ENCODE peak calls at places on chromosomes 6 and 20, in five cellular contexts. N is RWPE1, C is upper lobe of right lung, K is coronary artery, I is prostate gland. A is an unnamed sample.

GRCh38 chr6:20202070-20202658 is 10.1 kb downstream of the MBOAT1 start:
- DNase-seq in N (peak), C (no peak), K (no peak), I (no peak), A (no peak)

GRCh38 chr6:139853302-139853992 is 479.0 kb upstream of the CITED2 start:
- DNase-seq in N (no peak), C (no peak), K (no peak), I (no peak), A (no peak)

GRCh38 chr20:47231382-47232042 is 125.0 kb downstream of the ZMYND8 start:
- DNase-seq in N (no peak), C (no peak), K (no peak), I (no peak), A (no peak)

GRCh38 chr6:46638650-46639049 is 14.0 kb downstream of the CYP39A1 start:
- DNase-seq in N (peak), C (no peak), K (no peak), I (no peak), A (no peak)

GRCh38 chr20:33434434-33434833 is 9.1 kb downstream of the SNTA1 start:
- DNase-seq in N (no peak), C (no peak), K (no peak), I (no peak), A (no peak)

GRCh38 chr6:155985660-155986138 is 530.1 kb upstream of the NOX3 start:
- DNase-seq in N (no peak), C (no peak), K (no peak), I (peak), A (no peak)

GRCh38 chr20:49272654-49273053 is 5.2 kb downstream of the ZNFX1 start:
- DNase-seq in N (no peak), C (no peak), K (no peak), I (no peak), A (no peak)

GRCh38 chr6:121356575-121356974 is 22.3 kb upstream of the TBC1D32 start:
- DNase-seq in N (no peak), C (no peak), K (no peak), I (no peak), A (no peak)

GRCh38 chr6:19086480-19086879 is 699.3 kb downstream of the RNF144B start:
- DNase-seq in N (no peak), C (no peak), K (no peak), I (no peak), A (no peak)

GRCh38 chr6:113010181-113010580 is 663.1 kb downstream of the RFPL4B start:
- DNase-seq in N (no peak), C (no peak), K (no peak), I (no peak), A (no peak)

GRCh38 chr20:59955131-59955796 is 3.0 kb upstream of the CDH26 start:
- DNase-seq in N (peak), C (no peak), K (no peak), I (peak), A (no peak)

DNA sequence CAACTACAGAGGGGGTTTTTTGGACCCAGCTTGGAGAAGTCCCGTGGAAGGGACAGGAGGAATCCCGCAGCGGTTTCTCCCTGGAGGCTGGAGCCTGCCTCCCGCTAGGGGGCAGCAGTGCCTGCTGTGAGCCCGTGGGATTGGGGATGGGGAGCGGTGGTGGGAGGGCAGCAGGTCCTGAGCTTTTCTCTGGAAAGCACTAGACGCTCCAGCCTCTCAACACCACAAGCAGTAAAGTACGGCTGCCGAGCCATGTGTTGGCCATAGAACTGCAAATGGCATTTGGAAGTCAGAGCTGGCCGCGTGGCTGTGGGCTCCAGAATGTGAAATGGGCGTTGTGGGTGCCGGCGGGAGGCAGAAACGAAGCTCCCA is 47.8 kb downstream of the GMPR start:
- DNase-seq in N (no peak), C (no peak), K (no peak), I (no peak), A (peak)
- TF ChIP-seq CTCF in N (peak), C (peak), K (no peak), I (peak), A (peak)

DNA sequence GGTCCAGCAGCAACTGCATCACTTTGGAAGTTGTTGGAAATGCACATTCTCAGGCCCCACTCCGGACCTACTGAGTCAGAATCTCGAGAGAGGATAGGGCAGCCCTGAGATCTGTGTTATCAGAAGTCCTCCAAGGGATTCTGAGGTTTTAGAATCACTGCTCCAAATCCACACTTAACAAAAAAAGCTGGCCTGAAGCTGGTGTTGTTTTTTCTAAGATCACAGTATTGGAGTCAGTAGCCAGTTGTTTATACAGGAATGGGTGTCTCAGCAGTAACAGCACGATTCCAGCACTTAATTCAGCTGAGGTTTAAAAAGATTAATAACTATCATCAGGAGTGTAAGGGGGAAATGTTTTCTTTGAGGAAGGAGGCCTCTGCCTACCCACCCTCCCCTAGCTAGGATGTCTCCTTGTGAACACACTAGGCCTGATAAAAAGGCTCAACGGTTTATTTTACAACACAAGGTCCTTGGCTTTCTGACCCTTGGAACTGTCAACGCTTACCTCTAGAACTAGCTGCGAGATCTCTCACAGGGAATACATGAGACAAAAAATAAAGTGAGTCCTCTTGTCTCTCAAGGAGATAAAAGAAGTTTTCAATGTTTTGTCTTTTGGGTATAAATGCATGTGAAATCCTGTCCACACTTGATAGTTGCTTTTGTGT is 505.4 kb downstream of the CD83 start:
- DNase-seq in N (no peak), C (no peak), K (no peak), I (no peak), A (no peak)
- TF ChIP-seq CTCF in N (no peak), C (no peak), K (no peak), I (no peak), A (no peak)

GRCh38 chr6:107962723-107963122 is 4.7 kb upstream of the SEC63 start:
- DNase-seq in N (no peak), C (no peak), K (no peak), I (no peak), A (no peak)

GRCh38 chr6:107957909-107958688 is at the start of gene SEC63:
- DNase-seq in N (peak), C (peak), K (peak), I (peak), A (peak)

GRCh38 chr6:107956586-107957164 is 1.3 kb downstream of the SEC63 start:
- DNase-seq in N (peak), C (no peak), K (no peak), I (no peak), A (no peak)

GRCh38 chr6:107957165-107957908 is 671 bp downstream of the SEC63 start:
- DNase-seq in N (peak), C (peak), K (peak), I (peak), A (no peak)
- TF ChIP-seq CTCF in N (no peak), C (no peak), K (no peak), I (no peak), A (no peak)

GRCh38 chr20:19019734-19020364 is 192.6 kb upstream of the SLC24A3 start:
- DNase-seq in N (no peak), C (no peak), K (no peak), I (no peak), A (no peak)
- TF ChIP-seq CTCF in N (no peak), C (no peak), K (no peak), I (no peak), A (no peak)

GRCh38 chr6:152636675-152637421 is at the start of gene SYNE1:
- DNase-seq in N (no peak), C (peak), K (no peak), I (peak), A (peak)

GRCh38 chr6:152637422-152638047 is 373 bp upstream of the SYNE1 start:
- DNase-seq in N (no peak), C (no peak), K (no peak), I (no peak), A (no peak)

GRCh38 chr6:152648090-152648489 is 10.9 kb upstream of the SYNE1 start:
- DNase-seq in N (no peak), C (no peak), K (no peak), I (no peak), A (no peak)

DNA sequence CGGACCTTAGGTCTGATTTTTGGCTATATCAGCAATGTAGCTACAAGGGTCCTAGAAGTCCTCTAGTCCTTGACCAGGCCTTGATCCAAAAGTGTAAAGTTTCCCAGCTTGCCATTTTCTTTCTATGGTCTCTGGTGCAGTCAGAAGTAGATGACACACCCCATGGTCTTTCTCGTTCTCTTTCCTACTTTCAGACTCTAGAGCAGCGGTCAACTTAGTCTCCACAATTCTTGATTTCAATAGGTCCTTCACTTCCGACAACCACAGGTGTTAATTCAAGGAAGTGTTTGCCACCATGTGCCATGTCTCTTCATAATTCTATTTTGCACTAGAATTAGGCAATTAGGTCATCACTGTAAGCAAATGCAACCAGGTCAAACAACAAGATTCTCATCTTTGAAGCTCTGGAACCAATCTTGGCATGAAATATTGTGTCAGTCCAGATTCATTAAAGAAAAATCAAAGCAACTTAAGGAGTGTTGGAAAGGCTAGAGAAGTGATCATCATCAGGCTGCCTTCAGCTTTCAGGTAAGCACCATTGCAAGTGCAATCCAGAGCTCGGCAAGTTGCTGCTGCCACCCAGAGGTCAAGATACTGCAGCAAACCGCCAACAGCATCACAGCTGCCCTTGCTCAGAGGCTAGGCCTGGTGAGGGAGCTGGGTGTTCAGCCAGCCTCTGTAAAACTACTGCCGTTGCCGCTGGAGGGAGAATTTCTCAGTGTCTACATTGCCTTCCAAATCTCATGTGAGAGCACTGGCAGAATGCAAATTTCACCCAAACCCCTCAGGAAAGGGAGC is 5.6 kb upstream of the SYNE1 start:
- DNase-seq in N (peak), C (peak), K (no peak), I (peak), A (no peak)
- TF ChIP-seq CTCF in N (peak), C (peak), K (no peak), I (peak), A (peak)

A was measured in D721Med.